ENCODE peak calls at places on chromosomes 1 and 21, in seven cellular contexts. T, C, B, F, G, U and R are unnamed samples. For H3K4me1, the result is how much of the 10 kb centered on the place peaks cover.

GRCh38 chr1:24369199-24369598 is 44.4 kb downstream of the STPG1 start:
- DNase-seq in T (no peak), C (no peak), B (no peak), F (no peak), G (no peak), U (peak), R (no peak)

GRCh38 chr1:226548281-226549093 is at the start of gene STUM:
- DNase-seq in T (peak), C (no peak), B (peak), F (peak), G (peak), U (no peak), R (peak)

GRCh38 chr1:75159154-75159553 is 25.0 kb downstream of the LHX8 start:
- DNase-seq in T (no peak), C (no peak), B (no peak), F (no peak), G (no peak), U (no peak), R (no peak)

GRCh38 chr1:84300991-84301758 is at the start of gene SAMD13:
- DNase-seq in T (peak), C (peak), B (peak), F (peak), G (peak), U (peak), R (peak)

GRCh38 chr1:3478187-3478586 is 23.7 kb downstream of the ARHGEF16 start:
- DNase-seq in T (no peak), C (no peak), B (no peak), F (no peak), G (no peak), U (no peak), R (no peak)

GRCh38 chr1:1563688-1564087 is 11.0 kb downstream of the SSU72 start:
- DNase-seq in T (no peak), C (no peak), B (no peak), F (no peak), G (no peak), U (no peak), R (no peak)

GRCh38 chr1:12447849-12448312 is 170.1 kb downstream of the DHRS3 start:
- DNase-seq in T (no peak), C (no peak), B (no peak), F (no peak), G (no peak), U (no peak), R (no peak)

GRCh38 chr1:195105773-195106172 is 1502.5 kb downstream of the KCNT2 start:
- DNase-seq in T (no peak), C (no peak), B (no peak), F (no peak), G (no peak), U (no peak), R (no peak)

GRCh38 chr1:185401019-185401418 is 84.0 kb upstream of the IVNS1ABP start:
- DNase-seq in T (no peak), C (peak), B (no peak), F (no peak), G (no peak), U (no peak), R (no peak)

GRCh38 chr1:26723013-26723991 is 27.5 kb downstream of the ARID1A start:
- DNase-seq in T (peak), C (peak), B (peak), F (peak), G (peak), U (peak), R (peak)

GRCh38 chr1:149888160-149888998 is 11.0 kb upstream of the BOLA1 start:
- DNase-seq in T (peak), C (peak), B (peak), F (peak), G (peak), U (peak), R (peak)

GRCh38 chr1:39639333-39640130 is at the start of gene HEYL:
- DNase-seq in T (peak), C (peak), B (peak), F (peak), G (peak), U (peak), R (peak)

GRCh38 chr1:235583511-235584001 is 66.0 kb downstream of the GNG4 start:
- DNase-seq in T (no peak), C (peak), B (no peak), F (no peak), G (no peak), U (no peak), R (no peak)

GRCh38 chr21:36753556-36753955 is 54.6 kb downstream of the SIM2 start:
- DNase-seq in T (no peak), C (peak), B (no peak), F (no peak), G (no peak), U (no peak), R (no peak)

GRCh38 chr1:167165948-167166702 is 54.6 kb upstream of the POU2F1 start:
- DNase-seq in T (no peak), C (no peak), B (no peak), F (no peak), G (peak), U (no peak), R (no peak)

GRCh38 chr1:78132174-78132972 is 86.6 kb downstream of the GIPC2 start:
- DNase-seq in T (no peak), C (no peak), B (no peak), F (no peak), G (no peak), U (no peak), R (no peak)

GRCh38 chr1:25472494-25472893 is 41.8 kb downstream of the MACO1 start:
- DNase-seq in T (peak), C (no peak), B (no peak), F (no peak), G (no peak), U (no peak), R (no peak)

GRCh38 chr1:65764052-65764451 is 28.6 kb upstream of the PDE4B start:
- DNase-seq in T (no peak), C (no peak), B (no peak), F (no peak), G (peak), U (no peak), R (no peak)

GRCh38 chr21:45072963-45073300 is 1.4 kb upstream of the ADARB1 start:
- DNase-seq in T (no peak), C (no peak), B (peak), F (no peak), G (no peak), U (no peak), R (no peak)

GRCh38 chr21:45281411-45282282 is 6.0 kb downstream of the POFUT2 start:
- DNase-seq in T (no peak), C (no peak), B (no peak), F (no peak), G (no peak), U (peak), R (peak)

GRCh38 chr1:174258148-174258550 is 98.8 kb downstream of the RABGAP1L start:
- DNase-seq in T (peak), C (peak), B (peak), F (peak), G (peak), U (no peak), R (no peak)

GRCh38 chr21:42051788-42052187 is 19.3 kb upstream of the UMODL1 start:
- DNase-seq in T (no peak), C (no peak), B (no peak), F (no peak), G (no peak), U (no peak), R (no peak)

GRCh38 chr1:14897997-14898645 is 255.4 kb upstream of the TMEM51 start:
- DNase-seq in T (no peak), C (no peak), B (no peak), F (no peak), G (no peak), U (no peak), R (no peak)

GRCh38 chr21:36415375-36415774 is 30.2 kb downstream of the CHAF1B start:
- DNase-seq in T (no peak), C (no peak), B (no peak), F (no peak), G (no peak), U (no peak), R (no peak)

GRCh38 chr1:55813619-55814018 is 598.5 kb upstream of the USP24 start:
- DNase-seq in T (no peak), C (peak), B (peak), F (peak), G (peak), U (peak), R (peak)

GRCh38 chr1:148318123-148318899 is 164.8 kb downstream of the PPIAL4G start:
- DNase-seq in T (peak), C (no peak), B (no peak), F (no peak), G (no peak), U (no peak), R (no peak)

GRCh38 chr1:66445492-66446181 is 88.3 kb upstream of the SGIP1 start:
- DNase-seq in T (peak), C (no peak), B (no peak), F (no peak), G (no peak), U (no peak), R (peak)

GRCh38 chr1:56435434-56436337 is 143.7 kb downstream of the PLPP3 start:
- DNase-seq in T (no peak), C (no peak), B (no peak), F (no peak), G (no peak), U (no peak), R (no peak)

GRCh38 chr1:92599184-92599583 is 112.5 kb upstream of the GFI1 start:
- DNase-seq in T (peak), C (peak), B (no peak), F (no peak), G (no peak), U (no peak), R (no peak)

GRCh38 chr21:35035581-35035980 is 13.5 kb downstream of the RUNX1 start:
- DNase-seq in T (no peak), C (no peak), B (no peak), F (no peak), G (no peak), U (no peak), R (no peak)

GRCh38 chr1:43666608-43667007 is 16.7 kb downstream of the KDM4A start:
- DNase-seq in T (no peak), C (no peak), B (no peak), F (no peak), G (no peak), U (no peak), R (no peak)

GRCh38 chr1:224338150-224338838 is 8.3 kb upstream of the NVL start:
- DNase-seq in T (no peak), C (peak), B (no peak), F (no peak), G (no peak), U (no peak), R (no peak)

GRCh38 chr1:53547321-53547720 is 88.1 kb downstream of the DMRTB1 start:
- DNase-seq in T (no peak), C (no peak), B (peak), F (no peak), G (no peak), U (no peak), R (no peak)

GRCh38 chr1:65360654-65361053 is 51.3 kb downstream of the DNAJC6 start:
- DNase-seq in T (no peak), C (no peak), B (no peak), F (no peak), G (no peak), U (no peak), R (no peak)

GRCh38 chr1:181504294-181505115 is 21.2 kb downstream of the CACNA1E start:
- DNase-seq in T (peak), C (peak), B (no peak), F (no peak), G (no peak), U (no peak), R (no peak)

GRCh38 chr1:103160281-103160680 is 52.0 kb upstream of the COL11A1 start:
- DNase-seq in T (no peak), C (no peak), B (no peak), F (no peak), G (no peak), U (no peak), R (no peak)

GRCh38 chr21:45064091-45064490 is 10.3 kb upstream of the ADARB1 start:
- DNase-seq in T (no peak), C (no peak), B (no peak), F (no peak), G (no peak), U (no peak), R (no peak)

GRCh38 chr1:6783956-6784559 is 1.2 kb upstream of the CAMTA1 start:
- DNase-seq in T (peak), C (no peak), B (no peak), F (no peak), G (no peak), U (no peak), R (no peak)

DNA sequence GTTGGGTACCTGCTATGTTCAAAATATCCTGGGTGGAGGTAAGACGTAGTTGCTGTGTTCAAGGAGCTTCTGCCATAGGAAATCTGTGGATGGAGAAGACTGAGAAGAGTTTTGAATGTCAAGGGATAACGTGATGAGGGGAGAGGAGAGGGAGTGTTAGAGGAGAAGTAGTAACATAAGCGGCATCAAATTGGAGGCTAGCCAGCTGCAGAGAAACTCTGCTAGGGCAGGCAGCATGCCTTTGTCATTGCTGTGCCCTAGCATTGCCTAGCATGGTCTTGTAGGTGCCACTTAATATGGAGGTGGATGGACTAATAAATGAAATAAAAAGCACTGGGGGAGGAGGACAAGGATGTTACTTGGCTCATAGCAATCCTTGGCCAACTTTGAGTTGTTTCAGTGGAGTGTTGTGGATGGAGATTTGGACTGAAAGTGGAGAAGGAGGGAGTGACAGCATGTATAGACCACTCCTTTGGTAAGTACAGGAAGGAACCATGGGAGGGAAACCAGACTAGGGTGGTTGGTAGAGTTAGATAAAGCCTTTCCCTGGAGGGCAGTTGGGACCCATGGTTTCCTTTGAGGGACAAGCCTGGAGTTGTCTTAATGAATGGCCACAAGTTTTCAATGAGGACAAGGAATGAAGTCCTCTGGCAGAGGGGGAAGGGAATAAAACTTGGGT is 6.3 kb downstream of the VANGL1 start:
- DNase-seq in T (no peak), C (no peak), B (no peak), F (no peak), G (no peak), U (no peak), R (no peak)
- H3K4me3 ChIP-seq in T (no peak), C (no peak), B (no peak), F (no peak), G (no peak), U (no peak), R (no peak)

GRCh38 chr1:151485685-151486255 is 25.4 kb upstream of the CGN start:
- DNase-seq in T (no peak), C (peak), B (no peak), F (no peak), G (no peak), U (no peak), R (no peak)
- TF ChIP-seq CTCF in T (no peak), C (no peak), B (no peak), F (no peak), G (no peak), U (no peak), R (no peak)

GRCh38 chr21:17050646-17051045 is 462.2 kb upstream of the CXADR start:
- DNase-seq in T (no peak), C (no peak), B (no peak), F (no peak), G (no peak), U (no peak), R (no peak)
- H3K4me1 ChIP-seq in T (under half), C (under half), B (under half), F (under half), G (under half), U (under half), R (under half)

GRCh38 chr1:145837658-145838057 is 7.8 kb upstream of the NUDT17 start:
- DNase-seq in T (no peak), C (no peak), B (no peak), F (no peak), G (no peak), U (no peak), R (no peak)
- H3K4me3 ChIP-seq in T (no peak), C (no peak), B (no peak), F (no peak), G (no peak), U (no peak), R (no peak)

DNA sequence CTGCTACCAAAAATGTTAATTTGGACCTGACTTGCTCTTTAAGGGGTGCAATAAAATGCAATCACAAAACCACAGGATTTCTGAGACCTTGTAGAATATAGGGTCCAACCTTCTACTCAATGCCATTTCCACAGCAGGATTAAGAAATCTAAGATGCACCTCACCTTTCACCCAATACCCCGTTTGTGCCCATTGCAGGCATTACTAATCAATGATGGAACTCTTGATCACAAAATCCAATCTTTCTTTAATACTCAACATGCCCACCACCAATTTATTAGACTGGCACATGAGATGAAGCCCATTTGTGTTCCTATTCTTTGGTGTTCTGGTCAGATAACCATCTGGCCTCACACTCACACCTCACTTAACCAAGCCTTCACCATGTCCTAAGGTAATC is 117.2 kb upstream of the IGSF21 start:
- DNase-seq in T (no peak), C (no peak), B (no peak), F (no peak), G (no peak), U (no peak), R (no peak)
- TF ChIP-seq CTCF in T (no peak), C (no peak), B (no peak), F (no peak), G (no peak), U (no peak), R (no peak)

DNA sequence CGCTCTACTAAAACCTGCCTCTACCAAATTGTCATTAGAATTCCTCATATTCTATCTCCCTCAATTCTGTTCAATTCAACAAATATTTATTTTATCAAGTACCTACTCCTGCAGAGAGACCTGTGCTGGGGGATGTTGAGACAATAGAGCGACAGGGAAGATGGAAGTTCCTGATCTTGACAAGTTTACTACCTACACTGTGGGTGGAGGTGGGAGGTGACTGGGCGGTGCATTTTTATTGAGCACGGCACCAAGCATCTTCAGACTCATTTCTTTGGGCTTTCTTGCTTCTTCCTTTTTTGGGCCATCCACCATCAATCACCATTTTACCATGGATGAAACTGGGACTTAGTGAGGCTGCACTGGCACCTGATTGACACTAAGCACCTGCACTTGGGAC is 61.3 kb downstream of the KIRREL1 start:
- DNase-seq in T (no peak), C (no peak), B (no peak), F (no peak), G (no peak), U (no peak), R (no peak)
- H3K4me1 ChIP-seq in T (under half), C (under half), B (under half), F (under half), G (under half), U (under half), R (under half)

GRCh38 chr1:153606194-153606593 is 6.7 kb downstream of the S100A16 start:
- DNase-seq in T (no peak), C (no peak), B (no peak), F (no peak), G (no peak), U (no peak), R (no peak)

GRCh38 chr1:153609585-153609907 is 3.4 kb downstream of the S100A16 start:
- DNase-seq in T (no peak), C (no peak), B (no peak), F (no peak), G (no peak), U (no peak), R (no peak)

GRCh38 chr1:153608089-153608672 is 4.8 kb downstream of the S100A16 start:
- DNase-seq in T (no peak), C (peak), B (no peak), F (no peak), G (peak), U (no peak), R (no peak)

GRCh38 chr1:153608742-153609584 is 4.0 kb downstream of the S100A16 start:
- DNase-seq in T (no peak), C (peak), B (peak), F (peak), G (peak), U (peak), R (peak)

DNA sequence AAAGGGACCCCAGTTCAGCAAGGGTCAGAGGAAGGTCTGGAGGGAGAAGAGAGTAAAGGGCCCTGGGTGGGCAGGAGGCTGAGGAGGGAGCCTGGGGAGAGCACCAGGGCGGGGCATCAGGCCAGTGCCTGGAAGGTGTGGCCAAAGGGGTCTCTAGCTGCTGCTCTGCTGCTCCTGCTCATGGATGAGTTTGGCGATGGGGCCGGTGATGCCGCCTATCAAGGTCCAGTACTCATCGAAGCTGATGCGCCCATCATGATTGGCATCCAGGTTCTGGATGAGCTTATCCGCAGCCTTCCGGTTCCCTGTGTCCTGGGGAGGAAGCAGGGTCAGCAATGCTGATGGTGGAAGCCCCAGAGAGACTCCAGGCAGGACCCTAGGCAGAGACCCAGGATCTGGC is 5.6 kb downstream of the S100A16 start:
- DNase-seq in T (no peak), C (no peak), B (no peak), F (no peak), G (no peak), U (no peak), R (no peak)
- H3K4me3 ChIP-seq in T (no peak), C (no peak), B (no peak), F (no peak), G (no peak), U (no peak), R (no peak)

DNA sequence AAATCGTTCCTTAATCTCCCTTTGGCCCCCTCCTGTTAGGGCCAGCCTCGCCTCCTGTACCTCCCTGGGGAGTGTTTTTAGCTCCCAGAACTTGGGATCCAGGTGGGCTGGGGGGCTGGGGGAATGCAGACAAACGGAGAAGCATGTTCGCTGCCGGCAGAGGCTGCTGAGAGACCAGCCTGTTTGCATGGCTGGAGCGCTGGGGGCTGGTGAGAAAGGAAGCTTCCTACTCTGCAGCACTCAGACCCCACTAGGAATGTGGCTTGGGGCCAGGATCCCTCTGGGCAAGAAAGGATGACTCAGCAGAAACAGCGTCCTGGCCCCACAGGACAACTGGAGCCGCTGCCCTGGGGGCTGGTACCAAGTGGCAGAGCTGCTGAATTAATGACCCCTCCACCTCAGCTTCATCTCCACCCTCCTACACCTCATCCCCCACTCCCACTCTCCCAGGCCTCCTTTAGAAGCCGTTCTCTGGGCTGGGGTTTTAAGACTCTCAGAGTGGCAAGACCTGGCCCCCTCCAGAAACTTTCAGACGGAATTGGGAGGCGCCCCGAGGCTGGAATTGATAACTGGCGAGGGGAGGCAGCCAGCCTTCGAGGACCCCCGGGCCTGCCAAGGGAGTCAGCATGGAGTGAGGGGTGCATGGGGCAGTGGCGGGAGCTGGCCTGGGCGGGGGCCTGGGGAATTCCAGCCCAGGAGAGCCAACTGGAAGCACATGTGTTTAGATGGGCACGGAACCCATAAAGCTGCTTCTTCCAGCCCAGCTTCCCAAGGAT is 28.5 kb upstream of the EPS8L3 start:
- DNase-seq in T (no peak), C (peak), B (peak), F (peak), G (peak), U (no peak), R (peak)
- TF ChIP-seq CTCF in T (no peak), C (peak), B (no peak), F (peak), G (no peak), U (no peak), R (no peak)